ENCODE peak calls at places on chromosomes 4 and X, in eight cellular contexts. J is activated T-cell treated with anti-CD3 and anti-CD28 coated beads, Interleukin-2, amount 50 U/mL, for 1 hour; D is amniotic epithelial cell; H is tibial nerve; V is CD4-positive, CD25-positive, alpha-beta regulatory T cell; B is hypothalamus; K is GM04503; M is heart right ventricle. U is an unnamed sample.
A peak's percentile ranks its signal among the peaks of the same experiment; 100 is the strongest.

GRCh38 chrX:41827886-41828285 is 95.5 kb downstream of the CASK start:
- DNase-seq in D (peak; percentile 59), B (no peak), H (no peak), M (no peak), V (no peak), J (no peak), K (peak; percentile 34), U (peak; percentile 67)

GRCh38 chr4:71266090-71266794 is 72.6 kb upstream of the SLC4A4 start:
- DNase-seq in H (no peak), V (no peak), D (peak; percentile 74), K (peak; percentile 90), B (no peak), J (no peak), M (no peak), U (peak; percentile 93)

GRCh38 chrX:9597361-9598035 is 132.6 kb downstream of the TBL1X start:
- DNase-seq in H (no peak), D (no peak), B (no peak), V (no peak), M (no peak), K (peak; percentile 15), J (no peak), U (no peak)

GRCh38 chrX:69386681-69387080 is 117.4 kb upstream of the NALF2 start:
- DNase-seq in V (no peak), H (no peak), M (no peak), B (no peak), D (no peak), K (no peak), J (no peak), U (no peak)

GRCh38 chr4:103915224-103915869 is 195.6 kb upstream of the TACR3 start:
- DNase-seq in B (no peak), V (no peak), K (no peak), M (no peak), H (no peak), J (no peak), D (peak; percentile 10), U (peak; percentile 31)

GRCh38 chr4:170716868-170717267 is 627.1 kb upstream of the AADAT start:
- DNase-seq in B (no peak), H (no peak), V (no peak), D (peak; percentile 43), J (no peak), M (no peak), K (no peak), U (no peak)

GRCh38 chr4:10521386-10521785 is 64.2 kb upstream of the ZNF518B start:
- DNase-seq in H (no peak), B (no peak), K (no peak), J (no peak), M (no peak), D (no peak), V (no peak), U (no peak)

GRCh38 chr4:793109-793861 is 32.6 kb downstream of the CPLX1 start:
- DNase-seq in D (no peak), V (no peak), H (no peak), M (no peak), B (no peak), K (no peak), J (no peak), U (no peak)

GRCh38 chr4:89134775-89135319 is 23.5 kb downstream of the TIGD2 start:
- DNase-seq in V (no peak), H (peak; percentile 28), D (peak; percentile 99), B (no peak), M (no peak), J (no peak), K (peak; percentile 59), U (peak; percentile 93)

U was measured in mesenchymal stem cell.